ENCODE peak calls at places on chromosomes 1 and 21, in five cellular contexts. O, J, R, W and T are unnamed samples.

GRCh38 chr1:21845646-21846641 is 33.9 kb downstream of the LDLRAD2 start:
- DNase-seq in J (no peak), O (no peak), W (no peak), R (no peak), T (no peak)

GRCh38 chr1:151146416-151147131 is at the start of gene SEMA6C:
- DNase-seq in W (peak), R (peak), J (peak), O (peak), T (peak)

GRCh38 chr1:30010506-30011106 is 712.8 kb downstream of the MATN1 start:
- DNase-seq in R (no peak), J (no peak), O (no peak), W (peak), T (no peak)

GRCh38 chr21:15355066-15355465 is 290.3 kb upstream of the NRIP1 start:
- DNase-seq in J (no peak), W (no peak), R (peak), O (no peak), T (no peak)

GRCh38 chr1:117857434-117857833 is 72.0 kb downstream of the GDAP2 start:
- DNase-seq in O (no peak), J (no peak), W (no peak), R (peak), T (no peak)

GRCh38 chr1:214441119-214441518 is 110.3 kb downstream of the PTPN14 start:
- DNase-seq in W (no peak), J (peak), O (no peak), R (peak), T (no peak)

GRCh38 chr1:193629875-193630274 is 443.5 kb upstream of the B3GALT2 start:
- DNase-seq in W (no peak), J (peak), O (no peak), R (peak), T (no peak)

GRCh38 chr1:53326598-53327182 is 1.2 kb downstream of the LRP8 start:
- DNase-seq in W (no peak), J (peak), R (no peak), O (no peak), T (peak)

GRCh38 chr1:180184041-180184440 is 29.4 kb downstream of the QSOX1 start:
- DNase-seq in J (no peak), W (no peak), O (no peak), R (no peak), T (no peak)

GRCh38 chr1:43493661-43494450 is 36.8 kb upstream of the PTPRF start:
- DNase-seq in W (no peak), J (peak), R (peak), O (no peak), T (peak)

GRCh38 chr1:15152318-15153183 is 996 bp upstream of the TMEM51 start:
- DNase-seq in O (peak), R (peak), J (peak), W (peak), T (peak)

GRCh38 chr1:234980224-234980656 is 148.4 kb downstream of the TOMM20 start:
- DNase-seq in J (no peak), W (no peak), R (peak), O (no peak), T (no peak)

GRCh38 chr1:234980657-234981396 is 147.8 kb downstream of the TOMM20 start:
- DNase-seq in J (peak), O (peak), R (peak), W (peak), T (no peak)

GRCh38 chr1:234978397-234979291 is 150.0 kb downstream of the TOMM20 start:
- DNase-seq in R (peak), W (peak), O (no peak), J (peak), T (no peak)

GRCh38 chr1:234977891-234978396 is 150.7 kb downstream of the TOMM20 start:
- DNase-seq in J (no peak), R (no peak), W (no peak), O (peak), T (no peak)

GRCh38 chr1:234979316-234980223 is 149.1 kb downstream of the TOMM20 start:
- DNase-seq in J (no peak), O (peak), W (peak), R (no peak), T (no peak)
- H3K4me3 ChIP-seq in J (no peak), O (peak), W (peak), R (no peak), T (no peak)

DNA sequence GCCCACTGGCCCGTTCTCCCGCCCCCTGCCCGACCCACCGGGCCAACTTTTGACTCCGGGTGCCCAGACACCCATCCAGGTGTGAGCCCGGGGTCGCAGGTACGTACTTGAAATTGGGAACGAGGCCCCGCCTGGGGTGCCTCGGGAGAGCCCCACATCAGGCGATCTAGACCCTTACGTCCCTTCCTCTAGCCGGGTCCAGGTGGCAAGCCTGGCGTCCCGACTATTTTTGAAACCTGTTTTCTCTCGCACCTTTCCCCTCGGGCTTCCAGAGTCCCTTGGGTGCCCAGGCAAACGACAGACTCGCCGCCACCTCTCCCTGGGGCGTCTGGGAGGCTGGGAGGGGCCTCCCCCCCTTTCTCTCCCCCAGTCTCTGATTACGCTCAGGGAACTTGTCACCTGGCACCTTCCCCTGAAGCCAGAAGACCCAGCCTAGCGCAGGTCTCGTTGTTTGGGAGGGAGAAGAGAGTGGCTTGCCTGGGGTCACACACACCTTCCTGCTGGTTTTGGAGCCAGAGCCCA is 898 bp downstream of the LDLRAP1 start:
- DNase-seq in W (no peak), R (no peak), O (no peak), J (no peak), T (no peak)
- H3K4me3 ChIP-seq in W (peak), R (peak), O (peak), J (peak), T (peak)

DNA sequence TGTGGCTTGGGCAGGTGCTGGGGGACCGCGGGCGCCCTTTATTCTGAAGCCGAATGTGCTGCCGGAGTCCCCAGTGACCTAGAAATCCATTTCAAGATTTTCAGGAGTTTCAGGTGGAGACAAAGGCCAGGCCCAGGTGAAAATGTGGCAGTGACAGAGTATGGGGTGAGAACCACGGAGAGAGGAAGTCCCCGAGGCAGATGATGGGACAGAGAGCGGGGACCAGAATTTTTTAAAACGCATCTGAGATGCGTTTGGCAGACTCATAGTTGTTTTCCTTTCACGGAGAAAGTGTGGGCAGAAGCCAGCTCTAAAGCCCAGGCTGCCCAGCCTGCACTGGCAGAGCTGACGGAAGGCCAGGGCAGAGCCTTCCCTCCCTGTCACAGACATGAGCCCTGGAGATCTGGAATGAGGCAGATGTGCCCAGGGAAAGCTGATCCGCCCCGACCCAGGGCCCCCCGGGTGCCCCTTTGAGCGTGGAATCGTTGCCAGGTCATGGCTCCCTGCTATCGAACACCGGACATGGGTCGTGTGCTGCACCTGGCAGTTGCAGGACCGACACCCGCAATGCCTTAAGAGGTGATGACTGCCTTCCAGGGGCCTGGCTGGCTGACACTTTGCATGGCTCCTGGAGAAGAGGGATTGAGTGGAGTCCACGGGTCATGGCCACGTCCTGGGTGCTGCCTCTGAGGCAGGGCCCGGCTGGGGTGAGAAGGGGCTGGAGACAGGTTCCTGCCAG is 6.5 kb upstream of the SLX9 start:
- DNase-seq in W (peak), J (no peak), O (no peak), R (no peak), T (no peak)
- H3K4me3 ChIP-seq in W (peak), J (no peak), O (no peak), R (no peak), T (no peak)

GRCh38 chr1:238485062-238485905 is 594.6 kb upstream of the ZP4 start:
- DNase-seq in O (no peak), R (peak), W (no peak), J (peak), T (no peak)

GRCh38 chr1:238488406-238488805 is 597.7 kb upstream of the ZP4 start:
- DNase-seq in R (no peak), O (no peak), J (no peak), W (no peak), T (no peak)

GRCh38 chr1:238485906-238486219 is 595.1 kb upstream of the ZP4 start:
- DNase-seq in R (no peak), W (no peak), J (peak), O (no peak), T (no peak)

GRCh38 chr1:238487931-238488330 is 597.2 kb upstream of the ZP4 start:
- DNase-seq in R (no peak), W (no peak), J (no peak), O (no peak), T (no peak)

GRCh38 chr1:238484121-238484520 is 593.4 kb upstream of the ZP4 start:
- DNase-seq in W (no peak), O (no peak), J (no peak), R (no peak), T (no peak)
- H3K4me3 ChIP-seq in W (peak), O (no peak), J (peak), R (no peak), T (no peak)

DNA sequence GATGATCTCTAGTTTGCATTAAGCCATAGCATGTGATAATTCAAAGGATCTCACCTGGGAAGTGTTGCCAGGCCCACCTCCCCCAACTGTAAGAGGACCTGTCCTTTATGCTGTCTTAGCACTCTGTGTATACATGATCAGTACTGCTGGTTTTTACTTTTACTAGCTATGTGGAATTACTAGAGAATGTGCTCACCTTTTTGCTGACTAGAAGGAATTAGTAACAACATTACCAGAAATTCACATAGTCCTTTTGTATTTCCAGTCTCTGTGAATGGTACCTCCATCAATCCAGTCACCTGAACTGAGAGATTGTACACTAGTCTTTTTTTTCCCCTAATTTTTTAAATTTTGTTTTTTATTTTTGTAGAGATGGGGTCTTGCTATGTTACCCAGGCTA is 46.6 kb downstream of the EEIG2 start:
- DNase-seq in O (no peak), J (no peak), R (no peak), W (no peak), T (no peak)
- H3K4me3 ChIP-seq in O (no peak), J (no peak), R (no peak), W (no peak), T (no peak)

GRCh38 chr1:18411321-18411720 is 69.4 kb upstream of the KLHDC7A start:
- DNase-seq in W (no peak), J (no peak), O (no peak), R (no peak), T (no peak)

GRCh38 chr1:18411820-18412641 is 68.7 kb upstream of the KLHDC7A start:
- DNase-seq in W (no peak), R (no peak), O (no peak), J (no peak), T (no peak)

GRCh38 chr1:18413906-18414305 is 66.8 kb upstream of the KLHDC7A start:
- DNase-seq in J (no peak), R (no peak), W (no peak), O (no peak), T (no peak)

GRCh38 chr1:18414321-18414720 is 66.4 kb upstream of the KLHDC7A start:
- DNase-seq in O (no peak), W (no peak), J (no peak), R (no peak), T (no peak)

GRCh38 chr1:18412882-18413353 is 67.8 kb upstream of the KLHDC7A start:
- DNase-seq in W (no peak), J (no peak), R (no peak), O (no peak), T (no peak)
- H3K4me3 ChIP-seq in W (no peak), J (no peak), R (no peak), O (no peak), T (no peak)